ENCODE peak calls at places on chromosomes 7 and 10, in six cellular contexts. B, D, U, K, V and N are unnamed samples.

GRCh38 chr7:137395425-137395824 is 51.9 kb upstream of the PTN start:
- DNase-seq in D (no peak), B (no peak), K (no peak), U (no peak), V (no peak), N (no peak)

GRCh38 chr7:96143495-96144259 is 178.2 kb downstream of the SLC25A13 start:
- DNase-seq in B (peak), V (no peak), D (no peak), K (no peak), U (no peak), N (no peak)

GRCh38 chr10:69317175-69318086 is 39.1 kb downstream of the HK1 start:
- DNase-seq in V (peak), B (peak), K (no peak), U (no peak), D (no peak), N (peak)

GRCh38 chr10:132054564-132054963 is 11.2 kb upstream of the JAKMIP3 start:
- DNase-seq in K (no peak), U (no peak), D (no peak), V (peak), B (peak), N (no peak)

GRCh38 chr7:91013078-91013477 is 251.2 kb upstream of the FZD1 start:
- DNase-seq in V (no peak), B (no peak), U (no peak), D (no peak), K (no peak), N (no peak)

GRCh38 chr7:127650842-127651555 is 995 bp upstream of the SND1 start:
- DNase-seq in K (no peak), U (peak), V (no peak), D (no peak), B (no peak), N (no peak)

GRCh38 chr7:5419523-5420107 is 4.0 kb downstream of the TNRC18 start:
- DNase-seq in V (no peak), U (no peak), B (peak), D (no peak), K (no peak), N (no peak)

GRCh38 chr7:29567174-29567573 is 3.5 kb downstream of the PRR15 start:
- DNase-seq in D (no peak), K (no peak), B (no peak), V (peak), U (no peak), N (no peak)

GRCh38 chr10:69180525-69181204 is 631 bp downstream of the SUPV3L1 start:
- DNase-seq in D (no peak), B (no peak), V (peak), U (no peak), K (no peak), N (no peak)

GRCh38 chr10:63414481-63415260 is 51.1 kb downstream of the JMJD1C start:
- DNase-seq in K (no peak), V (no peak), D (no peak), U (no peak), B (no peak), N (no peak)

GRCh38 chr7:4642468-4643203 is 39.5 kb upstream of the FOXK1 start:
- DNase-seq in B (no peak), U (no peak), V (no peak), D (no peak), K (no peak), N (no peak)

GRCh38 chr7:155490697-155491628 is 33.0 kb downstream of the EN2 start:
- DNase-seq in V (no peak), B (peak), D (no peak), K (no peak), U (peak), N (peak)

GRCh38 chr7:31957090-31957720 is 113.0 kb downstream of the PDE1C start:
- DNase-seq in U (no peak), D (no peak), V (no peak), B (no peak), K (no peak), N (no peak)

DNA sequence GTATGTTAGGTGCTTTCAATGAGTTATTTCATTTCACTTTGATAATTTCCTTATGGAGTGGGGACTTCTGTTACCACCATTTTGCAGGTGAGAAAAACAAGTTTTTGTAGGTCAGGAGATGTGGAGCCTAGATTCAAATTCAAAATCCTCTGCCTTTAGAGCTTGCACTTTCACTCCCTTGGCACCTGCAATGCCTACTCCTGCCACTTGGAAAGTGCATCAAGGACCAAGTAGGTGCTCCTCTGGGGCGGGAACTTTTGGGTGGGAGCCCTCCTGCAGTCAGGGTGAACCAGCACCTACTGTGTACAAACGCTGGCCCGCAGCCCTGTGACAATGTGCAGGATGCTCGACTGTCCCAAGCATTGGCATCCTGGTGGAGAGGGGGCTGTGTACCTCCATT is 199.0 kb downstream of the EMX2 start:
- DNase-seq in D (no peak), B (peak), V (no peak), K (no peak), U (no peak), N (no peak)
- TF ChIP-seq CTCF in D (peak), B (peak), V (peak), K (no peak), U (no peak), N (peak)

DNA sequence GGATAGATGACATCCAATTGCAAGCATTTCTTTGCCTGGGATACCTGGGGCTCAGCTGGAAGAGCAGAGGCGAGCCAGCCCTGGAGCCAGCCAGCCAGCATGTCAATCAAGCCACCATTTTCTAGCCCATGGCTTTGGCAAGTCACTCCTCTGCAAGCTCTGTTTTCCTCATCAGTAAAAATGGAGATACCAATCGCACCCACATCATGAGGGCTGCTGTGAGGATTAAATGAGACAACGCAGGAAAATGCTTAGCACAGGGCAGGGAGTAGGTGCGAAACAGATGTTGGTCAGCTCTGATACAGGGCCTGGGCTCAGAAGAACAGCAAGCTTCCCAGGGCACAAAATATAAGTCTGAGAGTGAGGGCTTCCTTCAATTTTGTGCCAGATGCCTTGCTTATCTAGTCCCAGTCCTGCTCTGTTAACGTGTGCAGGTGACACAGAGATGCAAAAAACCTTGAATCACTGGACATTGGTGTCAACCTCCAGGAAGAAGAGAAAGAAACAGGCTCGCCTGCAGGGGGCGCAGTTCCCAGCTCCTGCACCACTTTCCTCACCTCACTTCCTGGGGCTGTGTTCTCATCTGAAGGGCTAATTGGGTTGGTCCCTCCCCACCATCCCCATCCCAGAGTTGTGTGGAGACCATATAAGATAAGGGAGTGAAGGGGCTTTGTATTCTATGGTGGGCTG is 72.8 kb upstream of the CACUL1 start:
- DNase-seq in B (peak), U (no peak), V (peak), K (no peak), D (peak), N (no peak)
- TF ChIP-seq CTCF in B (peak), U (no peak), V (peak), K (no peak), D (peak), N (peak)

DNA sequence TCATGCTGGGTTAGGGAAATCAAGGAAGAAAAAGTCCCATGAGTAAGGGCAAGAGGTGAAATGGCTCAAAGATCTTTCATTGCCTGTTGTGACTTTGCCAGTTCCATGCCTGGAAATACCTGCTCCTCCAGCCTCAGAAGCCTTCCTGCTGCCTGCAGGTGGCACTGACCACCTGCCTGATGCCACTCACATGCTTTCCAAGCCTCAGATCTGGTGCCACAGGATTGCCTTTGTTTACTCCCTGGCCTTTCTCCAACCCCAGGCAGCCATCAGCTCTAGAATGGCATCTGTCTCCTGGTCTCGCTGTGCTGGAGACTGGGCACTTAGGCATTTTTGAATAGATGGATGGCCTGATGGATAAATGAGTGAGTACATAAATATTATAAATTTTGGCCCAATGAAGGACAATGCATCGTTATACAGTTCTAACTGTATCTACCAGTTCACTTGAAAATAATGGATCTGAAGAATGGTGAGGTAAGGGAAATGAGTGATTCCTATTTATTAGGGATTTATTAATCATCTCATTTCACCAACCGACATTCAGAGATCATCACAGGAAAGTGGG is 657.2 kb downstream of the INHBA start:
- DNase-seq in K (no peak), V (peak), D (no peak), B (peak), U (peak), N (no peak)
- TF ChIP-seq CTCF in K (no peak), V (no peak), D (no peak), B (peak), U (no peak), N (peak)

GRCh38 chr7:12440229-12440628 is 36.6 kb upstream of the VWDE start:
- DNase-seq in K (no peak), D (no peak), U (no peak), V (no peak), B (no peak), N (no peak)

GRCh38 chr7:12436126-12436525 is 32.5 kb upstream of the VWDE start:
- DNase-seq in U (no peak), B (no peak), K (no peak), V (no peak), D (no peak), N (no peak)

GRCh38 chr7:12434012-12434642 is 30.5 kb upstream of the VWDE start:
- DNase-seq in B (no peak), K (no peak), U (no peak), V (no peak), D (no peak), N (no peak)

GRCh38 chr7:12431886-12432285 is 28.2 kb upstream of the VWDE start:
- DNase-seq in V (no peak), B (peak), K (no peak), D (no peak), U (no peak), N (no peak)

GRCh38 chr7:12436896-12437535 is 33.4 kb upstream of the VWDE start:
- DNase-seq in B (peak), D (no peak), U (no peak), K (no peak), V (peak), N (no peak)
- TF ChIP-seq CTCF in B (peak), D (no peak), U (no peak), K (no peak), V (peak), N (peak)

DNA sequence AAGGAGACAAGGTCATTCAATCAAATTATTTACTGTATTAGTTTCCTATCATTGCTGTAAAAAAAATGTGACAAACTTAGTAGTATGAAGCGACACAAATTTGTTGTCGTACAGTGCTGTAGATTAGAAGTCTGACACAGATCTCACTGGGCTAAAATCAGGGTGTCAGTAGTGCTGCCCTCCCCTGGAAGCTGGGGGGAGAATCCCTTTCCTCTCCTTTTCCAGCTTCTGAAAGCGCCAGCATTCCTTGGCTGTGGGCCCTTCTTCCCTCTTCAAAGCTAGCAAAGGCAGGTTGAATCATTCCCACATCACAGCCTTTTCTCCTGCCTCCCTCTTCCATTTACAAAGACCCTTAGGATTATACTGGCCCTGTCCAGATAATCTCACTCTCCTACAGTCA is 28.0 kb downstream of the VPS41 start:
- DNase-seq in K (no peak), D (no peak), U (no peak), B (peak), V (peak), N (no peak)
- TF ChIP-seq CTCF in K (no peak), D (no peak), U (no peak), B (peak), V (no peak), N (no peak)

GRCh38 chr7:18119985-18120384 is 92.3 kb upstream of the PRPS1L1 start:
- DNase-seq in B (peak), U (no peak), K (no peak), V (no peak), D (no peak), N (no peak)
- TF ChIP-seq CTCF in B (peak), U (no peak), K (no peak), V (peak), D (no peak), N (peak)

DNA sequence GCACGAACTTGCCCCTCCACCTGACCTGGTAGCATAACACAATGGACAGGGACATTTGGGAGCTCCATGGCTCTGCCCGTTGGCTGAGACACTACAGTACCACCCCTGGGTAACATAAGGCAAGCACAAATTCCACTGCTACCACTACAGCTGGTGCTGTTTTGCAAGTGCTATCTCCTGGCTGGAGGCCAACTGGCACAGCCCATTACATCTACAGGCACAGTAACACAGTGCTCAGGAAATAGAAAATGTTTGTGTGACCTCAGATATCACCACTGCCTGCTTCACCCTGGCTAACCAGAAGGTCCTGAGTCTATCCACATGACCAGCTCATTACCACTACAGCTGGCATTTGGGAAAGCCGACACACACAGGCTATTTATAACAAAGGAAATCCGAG is 631.1 kb upstream of the MBL2 start:
- DNase-seq in D (no peak), K (peak), U (peak), V (no peak), B (no peak), N (no peak)
- TF ChIP-seq CTCF in D (no peak), K (no peak), U (no peak), V (no peak), B (no peak), N (no peak)

DNA sequence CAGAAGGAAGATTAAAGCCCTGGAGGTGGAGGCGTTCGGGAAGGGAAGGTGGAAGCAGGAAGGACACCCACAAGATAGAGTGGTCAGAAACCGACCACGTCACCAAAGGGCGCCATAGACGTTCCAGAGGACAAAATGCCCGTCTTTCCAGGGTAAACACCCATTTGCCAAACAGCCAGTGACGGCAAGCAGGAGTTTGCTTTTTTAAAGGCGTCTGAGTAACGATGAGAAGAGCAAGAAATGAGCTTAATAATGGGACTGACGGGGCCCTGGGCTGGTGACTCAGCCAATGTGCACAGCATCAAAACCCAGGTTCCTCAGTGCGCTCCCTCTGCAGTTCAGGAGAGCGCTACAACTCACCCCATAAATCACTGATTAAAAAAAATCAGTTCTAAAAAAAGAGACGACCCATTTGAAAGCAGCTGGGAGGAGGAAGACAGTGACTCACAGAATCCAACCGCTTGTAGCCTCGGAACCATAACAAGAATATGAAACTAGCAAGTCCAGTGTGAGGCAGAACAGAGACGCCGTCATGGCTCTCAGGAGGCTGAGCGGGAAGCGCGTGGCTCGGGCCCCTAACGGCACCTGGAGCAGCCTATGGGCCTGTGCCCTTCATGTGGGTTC is 5.9 kb downstream of the DIP2C start:
- DNase-seq in D (no peak), U (no peak), V (no peak), B (no peak), K (peak), N (no peak)
- TF ChIP-seq CTCF in D (no peak), U (no peak), V (no peak), B (no peak), K (peak), N (no peak)

DNA sequence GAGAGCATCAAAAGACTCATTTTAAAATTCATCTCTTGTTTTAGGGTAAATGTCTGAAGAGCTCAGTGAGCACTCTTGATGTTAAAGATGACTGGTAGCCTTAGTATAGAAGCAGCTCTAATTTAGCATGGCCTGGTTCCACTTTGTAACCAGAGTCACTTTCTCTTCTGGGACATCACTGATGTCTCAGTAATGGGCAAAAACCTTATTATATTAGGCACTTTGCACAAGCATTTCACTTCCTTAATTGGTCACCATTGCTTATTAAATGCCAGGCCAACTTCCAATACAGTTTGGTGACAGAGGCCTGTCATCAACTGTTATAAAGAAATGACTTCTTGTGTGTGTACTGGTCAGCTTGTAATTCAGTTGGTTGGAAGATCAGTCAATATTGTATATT is 53.0 kb downstream of the STEAP1B start:
- DNase-seq in D (no peak), B (no peak), U (no peak), V (no peak), K (no peak), N (no peak)
- TF ChIP-seq CTCF in D (no peak), B (no peak), U (no peak), V (no peak), K (no peak), N (no peak)